ENCODE peak calls at places on chromosomes 5 and 9, in nine cellular contexts. A is GM20000, X is RWPE1, U is lung, K is AG09319, Y is LNCaP clone FGC, Z is right atrium auricular region, O is nephron progenitor cell, Q is BJ. H is an unnamed sample.

GRCh38 chr5:116724971-116725370 is 150.3 kb upstream of the SEMA6A start:
- DNase-seq in U (no peak), Q (no peak), X (no peak), K (no peak), Y (no peak), A (no peak), Z (no peak), O (no peak), H (no peak)

GRCh38 chr9:87810691-87811178 is 71.9 kb upstream of the SPATA31E1 start:
- DNase-seq in Z (no peak), U (no peak), K (no peak), O (no peak), Q (no peak), Y (no peak), A (no peak), X (no peak), H (no peak)

GRCh38 chr9:77384406-77384805 is 207.1 kb downstream of the VPS13A start:
- DNase-seq in X (peak), Z (no peak), U (no peak), A (no peak), Q (no peak), Y (no peak), K (peak), O (no peak), H (peak)

GRCh38 chr5:80399553-80400239 is 8.2 kb upstream of the ZFYVE16 start:
- DNase-seq in Y (no peak), K (peak), X (peak), Z (no peak), O (no peak), U (no peak), A (peak), Q (no peak), H (no peak)

GRCh38 chr9:127529671-127530070 is 78.4 kb downstream of the LRSAM1 start:
- DNase-seq in Y (no peak), Q (no peak), A (no peak), K (no peak), O (no peak), Z (no peak), U (no peak), X (no peak), H (no peak)

GRCh38 chr5:151040211-151040747 is 19.9 kb downstream of the GPX3 start:
- DNase-seq in K (no peak), Y (no peak), U (no peak), O (no peak), Q (no peak), A (no peak), Z (no peak), X (peak), H (peak)

GRCh38 chr5:2779459-2779858 is 28.0 kb upstream of the IRX2 start:
- DNase-seq in O (no peak), K (no peak), A (no peak), U (no peak), Y (no peak), Z (no peak), Q (no peak), X (peak), H (no peak)

GRCh38 chr9:14218253-14218652 is 95.7 kb downstream of the NFIB start:
- DNase-seq in K (no peak), X (no peak), A (no peak), U (no peak), O (no peak), Y (peak), Q (no peak), Z (no peak), H (no peak)

GRCh38 chr9:111891910-111892499 is 4.6 kb upstream of the UGCG start:
- DNase-seq in U (no peak), Q (no peak), A (peak), K (no peak), Z (no peak), Y (peak), X (peak), O (no peak), H (no peak)

GRCh38 chr5:8908055-8908683 is 637.7 kb downstream of the SEMA5A start:
- DNase-seq in Q (no peak), K (no peak), Z (no peak), A (peak), U (no peak), X (peak), O (peak), Y (peak), H (no peak)

GRCh38 chr9:6628714-6629113 is 16.8 kb downstream of the GLDC start:
- DNase-seq in X (peak), U (no peak), Q (no peak), O (no peak), K (no peak), Y (no peak), Z (no peak), A (no peak), H (peak)

GRCh38 chr5:172162348-172162747 is 25.7 kb downstream of the STK10 start:
- DNase-seq in Z (no peak), X (no peak), O (no peak), Q (no peak), K (no peak), U (no peak), A (no peak), Y (no peak), H (no peak)
- TF ChIP-seq CTCF in Z (no peak), X (no peak), O (no peak), Q (peak), K (peak), U (no peak), A (no peak), Y (peak), H (peak)

GRCh38 chr9:16032799-16033198 is 480.0 kb downstream of the CCDC171 start:
- DNase-seq in Y (no peak), Z (no peak), Q (no peak), A (no peak), X (no peak), O (no peak), U (no peak), K (no peak), H (no peak)
- TF ChIP-seq CTCF in Y (peak), Z (no peak), Q (peak), A (no peak), X (no peak), O (peak), U (no peak), K (peak), H (no peak)

GRCh38 chr5:95842955-95843544 is 20.5 kb upstream of the GLRX start:
- DNase-seq in X (no peak), A (peak), O (no peak), U (peak), K (no peak), Z (peak), Q (no peak), Y (peak), H (no peak)
- TF ChIP-seq CTCF in X (no peak), A (peak), O (no peak), U (peak), K (no peak), Z (no peak), Q (no peak), Y (peak), H (no peak)

GRCh38 chr5:31471040-31471439 is 60.9 kb downstream of the DROSHA start:
- DNase-seq in U (no peak), O (no peak), X (no peak), A (no peak), Y (no peak), Q (no peak), K (no peak), Z (no peak), H (no peak)

GRCh38 chr5:31471916-31472315 is 60.0 kb downstream of the DROSHA start:
- DNase-seq in U (no peak), Q (no peak), K (no peak), Y (no peak), X (no peak), A (no peak), Z (no peak), O (no peak), H (no peak)

GRCh38 chr5:31469466-31469865 is 62.4 kb downstream of the DROSHA start:
- DNase-seq in Q (no peak), K (no peak), Z (no peak), A (no peak), U (no peak), X (no peak), O (no peak), Y (no peak), H (no peak)

GRCh38 chr5:31470608-31471007 is 61.3 kb downstream of the DROSHA start:
- DNase-seq in U (peak), Z (peak), Q (no peak), A (no peak), K (no peak), O (no peak), Y (no peak), X (no peak), H (no peak)

GRCh38 chr5:31469886-31470285 is 62.0 kb downstream of the DROSHA start:
- DNase-seq in X (no peak), Y (no peak), A (no peak), U (no peak), Q (no peak), O (no peak), K (no peak), Z (no peak), H (no peak)
- TF ChIP-seq CTCF in X (no peak), Y (no peak), A (no peak), U (no peak), Q (no peak), O (no peak), K (no peak), Z (no peak), H (no peak)

DNA sequence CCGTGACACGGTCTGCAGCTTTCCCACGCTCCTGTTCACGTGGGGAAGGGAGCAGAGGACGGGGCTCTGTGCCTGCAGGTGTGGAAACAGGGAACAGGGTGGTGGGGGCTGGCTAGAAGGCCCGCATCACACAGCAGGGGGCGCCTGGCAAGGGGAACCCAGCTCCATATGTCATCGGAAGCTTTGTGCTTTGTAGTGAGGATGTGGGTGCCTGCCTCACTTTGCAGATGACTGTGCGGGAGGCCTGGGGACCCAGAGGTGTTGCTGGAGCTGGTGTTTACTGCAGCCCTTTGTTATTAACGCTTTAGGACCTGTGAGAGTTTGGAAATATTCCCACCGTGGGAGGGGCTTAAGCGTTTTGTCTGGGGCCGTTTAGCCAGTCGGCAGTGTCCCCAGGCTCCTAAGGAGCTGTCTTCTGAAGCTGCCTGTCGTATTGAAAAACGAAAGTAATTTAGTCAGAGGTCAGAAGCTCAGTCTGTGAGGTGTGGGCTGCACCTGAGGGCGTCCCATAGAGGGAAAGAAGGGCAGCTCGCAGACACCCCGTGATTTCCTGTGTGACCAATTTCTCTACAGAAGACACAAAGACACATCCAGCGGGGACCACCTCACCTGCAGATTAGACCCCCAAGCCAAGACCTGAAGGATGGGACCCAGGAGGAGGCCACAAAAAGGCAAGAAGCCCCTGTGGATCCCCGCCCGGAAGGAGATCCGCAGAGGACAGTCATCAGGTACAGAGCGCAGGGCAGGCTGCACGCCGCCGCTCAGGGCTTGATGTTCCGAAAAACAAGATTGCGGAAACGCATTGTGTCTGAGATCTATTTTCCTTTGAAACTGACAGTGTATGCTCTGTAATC is 9.1 kb downstream of the MAN1B1 start:
- DNase-seq in K (no peak), Y (no peak), O (no peak), A (peak), X (no peak), Q (no peak), U (no peak), Z (no peak), H (no peak)
- TF ChIP-seq CTCF in K (peak), Y (no peak), O (no peak), A (peak), X (no peak), Q (peak), U (peak), Z (no peak), H (no peak)

GRCh38 chr9:404229-404628 is 189.6 kb downstream of the DOCK8 start:
- DNase-seq in A (no peak), O (no peak), U (no peak), K (no peak), X (no peak), Y (peak), Q (no peak), Z (no peak), H (no peak)

GRCh38 chr9:407255-407654 is 192.6 kb downstream of the DOCK8 start:
- DNase-seq in O (no peak), U (no peak), Z (no peak), Y (no peak), Q (no peak), A (no peak), X (no peak), K (no peak), H (no peak)
- TF ChIP-seq CTCF in O (no peak), U (no peak), Z (peak), Y (no peak), Q (no peak), A (no peak), X (no peak), K (peak), H (no peak)

GRCh38 chr5:139473105-139473504 is 2.3 kb downstream of the SMIM33 start:
- DNase-seq in Y (no peak), U (no peak), X (no peak), Z (no peak), K (no peak), A (no peak), O (peak), Q (no peak), H (no peak)

GRCh38 chr5:139474815-139475791 is 4.3 kb downstream of the SMIM33 start:
- DNase-seq in O (no peak), Y (no peak), X (no peak), U (peak), Z (no peak), A (no peak), Q (peak), K (peak), H (no peak)

GRCh38 chr5:139475865-139476651 is 5.3 kb downstream of the SMIM33 start:
- DNase-seq in K (no peak), X (no peak), Q (no peak), O (no peak), U (no peak), Y (no peak), A (no peak), Z (no peak), H (no peak)

GRCh38 chr5:139472410-139473030 is 1.7 kb downstream of the SMIM33 start:
- DNase-seq in K (no peak), A (no peak), U (no peak), Z (no peak), O (no peak), X (no peak), Q (no peak), Y (no peak), H (no peak)

GRCh38 chr5:139473565-139473964 is 2.8 kb downstream of the SMIM33 start:
- DNase-seq in Q (no peak), Z (no peak), U (no peak), Y (no peak), K (no peak), A (no peak), X (peak), O (no peak), H (peak)
- TF ChIP-seq CTCF in Q (no peak), Z (no peak), U (no peak), Y (no peak), K (no peak), A (no peak), X (no peak), O (no peak), H (peak)

GRCh38 chr5:89451263-89451662 is 568.3 kb upstream of the MEF2C start:
- DNase-seq in Z (no peak), A (no peak), Q (no peak), O (no peak), K (no peak), U (no peak), Y (no peak), X (no peak), H (no peak)
- TF ChIP-seq CTCF in Z (no peak), A (no peak), Q (no peak), O (no peak), K (no peak), U (no peak), Y (no peak), X (no peak), H (no peak)